ENCODE peak calls at places on chromosome 22, in seven cellular contexts. J, Z, K, T, G, I and V are unnamed samples.

GRCh38 chr22:34579519-34579918 is 486.4 kb upstream of the ISX start:
- DNase-seq in G (no peak), T (no peak), J (no peak), I (no peak), Z (no peak), K (no peak), V (no peak)

GRCh38 chr22:50706481-50707125 is 31.4 kb upstream of the ACR start:
- DNase-seq in T (no peak), G (no peak), I (no peak), K (peak; percentile 28), Z (no peak), J (no peak), V (no peak)

GRCh38 chr22:45994516-45995404 is 17.8 kb upstream of the WNT7B start:
- DNase-seq in T (peak; percentile 57), G (peak; percentile 84), I (peak; percentile 91), K (peak; percentile 87), Z (no peak), J (peak; percentile 82), V (no peak)

GRCh38 chr22:34960005-34960404 is 106.0 kb upstream of the ISX start:
- DNase-seq in G (no peak), J (no peak), K (no peak), Z (no peak), I (no peak), T (no peak), V (no peak)

GRCh38 chr22:46754110-46754799 is 8.2 kb upstream of the TBC1D22A start:
- DNase-seq in Z (no peak), I (peak; percentile 93), G (peak; percentile 98), K (peak; percentile 90), J (no peak), T (peak; percentile 97), V (no peak)

GRCh38 chr22:36022162-36022561 is 6.5 kb downstream of the RBFOX2 start:
- DNase-seq in K (no peak), I (no peak), Z (no peak), J (no peak), T (no peak), G (no peak), V (no peak)

GRCh38 chr22:47034905-47035419 is 272.5 kb downstream of the TBC1D22A start:
- DNase-seq in T (no peak), Z (no peak), G (no peak), K (peak; percentile 30), I (peak; percentile 1), J (no peak), V (no peak)

GRCh38 chr22:43992331-43992821 is 31.7 kb upstream of the PARVB start:
- DNase-seq in J (no peak), G (no peak), T (no peak), Z (no peak), K (peak; percentile 45), I (no peak), V (no peak)

GRCh38 chr22:40741116-40741515 is 61.8 kb downstream of the MCHR1 start:
- DNase-seq in Z (no peak), G (no peak), K (no peak), I (no peak), J (no peak), T (no peak), V (no peak)

GRCh38 chr22:45009881-45010531 is at the start of gene PHF21B:
- DNase-seq in J (peak; percentile 94), K (no peak), T (peak; percentile 24), I (peak; percentile 57), G (peak; percentile 41), Z (no peak), V (no peak)

GRCh38 chr22:28969401-28970168 is 86.2 kb downstream of the ZNRF3 start:
- DNase-seq in T (no peak), K (no peak), J (no peak), Z (no peak), I (no peak), G (no peak), V (no peak)

GRCh38 chr22:20922141-20922751 is 5.0 kb downstream of the CRKL start:
- DNase-seq in J (no peak), T (no peak), I (no peak), G (no peak), Z (no peak), K (no peak), V (no peak)

GRCh38 chr22:47589271-47590250 is 827.1 kb downstream of the TBC1D22A start:
- DNase-seq in G (no peak), J (no peak), Z (no peak), K (no peak), I (no peak), T (no peak), V (no peak)

GRCh38 chr22:50179937-50180726 is 5.6 kb upstream of the TRABD start:
- DNase-seq in I (no peak), J (no peak), G (no peak), Z (no peak), K (no peak), T (no peak), V (no peak)

GRCh38 chr22:48898524-48899377 is 928.9 kb downstream of the BRD1 start:
- DNase-seq in I (no peak), G (no peak), Z (no peak), K (no peak), J (no peak), T (no peak), V (no peak)

GRCh38 chr22:37178350-37179125 is 9.5 kb downstream of the C1QTNF6 start:
- DNase-seq in G (peak; percentile 57), Z (no peak), J (no peak), T (peak; percentile 55), I (no peak), K (peak; percentile 61), V (no peak)

DNA sequence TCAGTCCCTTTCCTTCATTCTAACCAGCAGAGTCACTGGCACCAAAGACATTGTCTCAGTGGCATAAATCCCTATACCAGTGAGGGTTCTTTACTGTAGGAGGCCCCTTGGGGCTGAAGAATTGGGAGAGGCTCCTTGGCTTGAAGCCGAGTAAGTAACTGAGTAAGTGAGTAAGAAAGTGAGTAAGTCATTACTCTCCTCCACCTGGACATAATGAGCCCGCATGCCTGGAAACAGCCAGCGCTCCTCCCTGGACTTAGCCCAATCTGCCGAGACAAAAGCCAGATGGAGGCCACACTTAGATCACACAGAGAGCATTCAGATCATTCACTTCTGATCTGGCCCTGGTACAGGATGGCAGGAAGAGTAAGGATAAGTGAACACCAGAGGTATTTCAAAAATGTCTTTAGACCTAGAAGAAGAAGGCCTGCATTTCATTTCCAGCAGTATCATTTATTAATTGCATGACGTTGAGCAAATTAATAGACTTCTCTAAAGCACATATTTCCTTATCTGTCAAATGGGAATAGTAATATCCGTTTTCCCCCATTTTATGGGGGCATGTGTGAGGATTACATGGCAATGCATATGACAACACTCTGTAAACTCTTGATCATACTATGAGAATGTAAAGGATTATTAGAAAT is 8.2 kb upstream of the MICAL3 start:
- DNase-seq in G (no peak), Z (no peak), I (no peak), J (no peak), T (peak; percentile 96), K (no peak), V (no peak)
- H3K4me3 ChIP-seq in G (no peak overlapping the region), Z (no peak overlapping the region), I (no peak overlapping the region), J (no peak overlapping the region), T (peak overlapping the region; percentile 7), K (no peak overlapping the region), V (no peak overlapping the region)

DNA sequence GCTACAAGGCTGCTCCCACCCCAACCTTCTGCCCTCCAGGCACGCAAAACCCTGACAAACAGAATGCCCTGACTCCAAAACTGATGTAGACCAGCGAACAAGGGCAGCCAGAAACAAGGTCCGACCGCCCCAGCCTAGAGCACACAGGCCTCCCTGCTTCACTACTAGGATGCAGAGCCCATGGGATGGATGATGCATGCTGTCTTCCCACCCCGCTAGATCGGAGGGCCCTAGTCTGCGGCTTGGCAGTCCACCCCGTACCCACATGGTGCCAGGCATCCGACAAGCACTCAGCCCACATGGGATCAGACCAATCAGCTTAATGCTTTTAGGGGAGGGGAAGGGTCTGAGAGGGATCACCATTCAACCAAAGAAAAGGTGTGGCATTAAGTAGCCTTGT is 30.6 kb downstream of the PISD start:
- DNase-seq in T (no peak), G (no peak), I (no peak), K (no peak), Z (no peak), J (no peak), V (no peak)
- H3K4me3 ChIP-seq in T (peak overlapping the region; percentile 52), G (no peak overlapping the region), I (peak overlapping the region; percentile 53), K (peak overlapping the region; percentile 75), Z (peak overlapping the region; percentile 93), J (peak overlapping the region; percentile 93), V (no peak overlapping the region)

GRCh38 chr22:17778412-17778976 is 4.2 kb upstream of the BID start:
- DNase-seq in K (no peak), I (no peak), T (no peak), Z (no peak), J (no peak), G (no peak), V (no peak)
- H3K4me3 ChIP-seq in K (no peak overlapping the region), I (no peak overlapping the region), T (no peak overlapping the region), Z (peak overlapping the region; percentile 91), J (no peak overlapping the region), G (no peak overlapping the region), V (no peak overlapping the region)

GRCh38 chr22:24059121-24059520 is 48.0 kb downstream of the CABIN1 start:
- DNase-seq in T (peak; percentile 48), K (no peak), G (no peak), J (no peak), Z (no peak), I (no peak), V (no peak)
- H3K4me3 ChIP-seq in T (no peak overlapping the region), K (no peak overlapping the region), G (no peak overlapping the region), J (no peak overlapping the region), Z (no peak overlapping the region), I (no peak overlapping the region), V (no peak overlapping the region)

GRCh38 chr22:27561301-27561820 is 240.2 kb downstream of the MN1 start:
- DNase-seq in I (no peak), T (peak; percentile 5), J (no peak), K (no peak), Z (no peak), G (no peak), V (no peak)

GRCh38 chr22:27560781-27561180 is 240.8 kb downstream of the MN1 start:
- DNase-seq in K (no peak), I (no peak), Z (no peak), J (no peak), T (no peak), G (no peak), V (no peak)

GRCh38 chr22:27568265-27568664 is 233.3 kb downstream of the MN1 start:
- DNase-seq in T (no peak), J (no peak), Z (no peak), G (no peak), K (no peak), I (no peak), V (no peak)

GRCh38 chr22:27558658-27559371 is 242.7 kb downstream of the MN1 start:
- DNase-seq in T (no peak), K (no peak), I (no peak), G (no peak), Z (no peak), J (no peak), V (peak; percentile 71)

DNA sequence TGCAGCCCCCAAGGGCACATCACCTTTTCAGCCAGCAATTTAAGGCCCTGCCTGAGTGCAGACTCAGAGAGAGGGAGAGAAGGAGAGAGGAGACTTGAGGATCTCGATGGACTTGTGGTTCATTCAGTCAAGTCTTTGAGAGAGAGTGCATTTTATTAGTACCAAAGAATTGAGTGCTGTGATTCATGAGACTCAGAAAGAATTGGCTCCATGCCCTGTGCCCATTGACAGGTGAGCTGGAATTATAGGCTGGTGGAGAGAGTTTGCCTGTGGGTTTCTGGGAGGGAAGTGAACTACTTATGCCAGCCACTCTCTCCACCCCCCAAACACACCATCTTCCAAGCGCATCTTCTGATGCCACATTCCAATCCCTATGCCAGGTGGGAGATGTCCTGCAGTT is 236.8 kb downstream of the MN1 start:
- DNase-seq in T (peak; percentile 70), K (no peak), I (no peak), Z (no peak), G (no peak), J (no peak), V (no peak)
- H3K4me3 ChIP-seq in T (no peak overlapping the region), K (no peak overlapping the region), I (no peak overlapping the region), Z (no peak overlapping the region), G (no peak overlapping the region), J (no peak overlapping the region), V (no peak overlapping the region)